ENCODE peak calls at places on chromosomes 13 and 19, in nine cellular contexts. One of them, this sample, is unnamed.

GRCh38 chr19:18543814-18544475 is 572 bp upstream of the FKBP8 start:
- DNase-seq in islet precursor cell: peak
- DNase-seq in effector memory CD4-positive, alpha-beta T cell: peak
- DNase-seq in amniotic stem cell: no peak
- DNase-seq in globus pallidus: no peak
- DNase-seq in AG09319: no peak
- DNase-seq in activated CD4-positive, alpha-beta T cell treated with anti-CD3 and anti-CD28 coated beads, Interleukin-2, amount 50 U/mL, for 24 hours: peak
- DNase-seq in body of pancreas: peak
- DNase-seq in BE2C: peak
- DNase-seq in this sample: peak

GRCh38 chr19:18846862-18847515 is 15.2 kb downstream of the UPF1 start:
- DNase-seq in islet precursor cell: peak
- DNase-seq in effector memory CD4-positive, alpha-beta T cell: peak
- DNase-seq in amniotic stem cell: peak
- DNase-seq in globus pallidus: peak
- DNase-seq in AG09319: peak
- DNase-seq in activated CD4-positive, alpha-beta T cell treated with anti-CD3 and anti-CD28 coated beads, Interleukin-2, amount 50 U/mL, for 24 hours: peak
- DNase-seq in body of pancreas: peak
- DNase-seq in BE2C: peak
- DNase-seq in this sample: no peak

GRCh38 chr13:24502567-24503375 is 9.8 kb downstream of the PARP4 start:
- DNase-seq in islet precursor cell: peak
- DNase-seq in effector memory CD4-positive, alpha-beta T cell: no peak
- DNase-seq in amniotic stem cell: peak
- DNase-seq in globus pallidus: peak
- DNase-seq in AG09319: no peak
- DNase-seq in activated CD4-positive, alpha-beta T cell treated with anti-CD3 and anti-CD28 coated beads, Interleukin-2, amount 50 U/mL, for 24 hours: no peak
- DNase-seq in body of pancreas: no peak
- DNase-seq in BE2C: no peak
- DNase-seq in this sample: no peak

GRCh38 chr19:6774821-6775707 is 2.6 kb downstream of the VAV1 start:
- DNase-seq in islet precursor cell: no peak
- DNase-seq in effector memory CD4-positive, alpha-beta T cell: no peak
- DNase-seq in amniotic stem cell: no peak
- DNase-seq in globus pallidus: no peak
- DNase-seq in AG09319: no peak
- DNase-seq in activated CD4-positive, alpha-beta T cell treated with anti-CD3 and anti-CD28 coated beads, Interleukin-2, amount 50 U/mL, for 24 hours: no peak
- DNase-seq in body of pancreas: no peak
- DNase-seq in BE2C: no peak
- DNase-seq in this sample: no peak

GRCh38 chr13:43058318-43058674 is 34.9 kb downstream of the DNAJC15 start:
- DNase-seq in islet precursor cell: peak
- DNase-seq in effector memory CD4-positive, alpha-beta T cell: no peak
- DNase-seq in amniotic stem cell: no peak
- DNase-seq in globus pallidus: no peak
- DNase-seq in AG09319: peak
- DNase-seq in activated CD4-positive, alpha-beta T cell treated with anti-CD3 and anti-CD28 coated beads, Interleukin-2, amount 50 U/mL, for 24 hours: no peak
- DNase-seq in body of pancreas: no peak
- DNase-seq in BE2C: peak
- DNase-seq in this sample: no peak

GRCh38 chr13:87999141-87999765 is 328.1 kb downstream of the SLITRK5 start:
- DNase-seq in islet precursor cell: peak
- DNase-seq in effector memory CD4-positive, alpha-beta T cell: no peak
- DNase-seq in amniotic stem cell: no peak
- DNase-seq in globus pallidus: no peak
- DNase-seq in AG09319: no peak
- DNase-seq in activated CD4-positive, alpha-beta T cell treated with anti-CD3 and anti-CD28 coated beads, Interleukin-2, amount 50 U/mL, for 24 hours: no peak
- DNase-seq in body of pancreas: no peak
- DNase-seq in BE2C: no peak
- DNase-seq in this sample: no peak

GRCh38 chr19:33206261-33207039 is 12.3 kb downstream of the LRP3 start:
- DNase-seq in islet precursor cell: no peak
- DNase-seq in effector memory CD4-positive, alpha-beta T cell: no peak
- DNase-seq in amniotic stem cell: no peak
- DNase-seq in globus pallidus: no peak
- DNase-seq in AG09319: no peak
- DNase-seq in activated CD4-positive, alpha-beta T cell treated with anti-CD3 and anti-CD28 coated beads, Interleukin-2, amount 50 U/mL, for 24 hours: no peak
- DNase-seq in body of pancreas: no peak
- DNase-seq in BE2C: no peak
- DNase-seq in this sample: no peak

GRCh38 chr13:33296793-33297425 is 11.4 kb upstream of the STARD13 start:
- DNase-seq in islet precursor cell: no peak
- DNase-seq in effector memory CD4-positive, alpha-beta T cell: no peak
- DNase-seq in amniotic stem cell: no peak
- DNase-seq in globus pallidus: no peak
- DNase-seq in AG09319: no peak
- DNase-seq in activated CD4-positive, alpha-beta T cell treated with anti-CD3 and anti-CD28 coated beads, Interleukin-2, amount 50 U/mL, for 24 hours: no peak
- DNase-seq in body of pancreas: no peak
- DNase-seq in BE2C: peak
- DNase-seq in this sample: no peak

GRCh38 chr19:35027009-35027408 is 3.3 kb upstream of the SCN1B start:
- DNase-seq in islet precursor cell: no peak
- DNase-seq in effector memory CD4-positive, alpha-beta T cell: no peak
- DNase-seq in amniotic stem cell: no peak
- DNase-seq in globus pallidus: no peak
- DNase-seq in AG09319: no peak
- DNase-seq in activated CD4-positive, alpha-beta T cell treated with anti-CD3 and anti-CD28 coated beads, Interleukin-2, amount 50 U/mL, for 24 hours: no peak
- DNase-seq in body of pancreas: no peak
- DNase-seq in BE2C: no peak
- DNase-seq in this sample: no peak

GRCh38 chr13:35744566-35745203 is 268.2 kb upstream of the MAB21L1 start:
- DNase-seq in islet precursor cell: no peak
- DNase-seq in effector memory CD4-positive, alpha-beta T cell: no peak
- DNase-seq in amniotic stem cell: no peak
- DNase-seq in globus pallidus: no peak
- DNase-seq in AG09319: no peak
- DNase-seq in activated CD4-positive, alpha-beta T cell treated with anti-CD3 and anti-CD28 coated beads, Interleukin-2, amount 50 U/mL, for 24 hours: no peak
- DNase-seq in body of pancreas: no peak
- DNase-seq in BE2C: peak
- DNase-seq in this sample: no peak

GRCh38 chr19:3721131-3721899 is 13.1 kb downstream of the TJP3 start:
- DNase-seq in islet precursor cell: peak
- DNase-seq in effector memory CD4-positive, alpha-beta T cell: peak
- DNase-seq in amniotic stem cell: peak
- DNase-seq in globus pallidus: no peak
- DNase-seq in AG09319: peak
- DNase-seq in activated CD4-positive, alpha-beta T cell treated with anti-CD3 and anti-CD28 coated beads, Interleukin-2, amount 50 U/mL, for 24 hours: peak
- DNase-seq in body of pancreas: peak
- DNase-seq in BE2C: peak
- DNase-seq in this sample: no peak

GRCh38 chr13:20294497-20294896 is 62.4 kb upstream of the GJB6 start:
- DNase-seq in islet precursor cell: no peak
- DNase-seq in effector memory CD4-positive, alpha-beta T cell: no peak
- DNase-seq in amniotic stem cell: no peak
- DNase-seq in globus pallidus: no peak
- DNase-seq in AG09319: no peak
- DNase-seq in activated CD4-positive, alpha-beta T cell treated with anti-CD3 and anti-CD28 coated beads, Interleukin-2, amount 50 U/mL, for 24 hours: no peak
- DNase-seq in body of pancreas: no peak
- DNase-seq in BE2C: no peak
- DNase-seq in this sample: no peak

GRCh38 chr19:41299046-41299754 is 10.8 kb upstream of the CCDC97 start:
- DNase-seq in islet precursor cell: no peak
- DNase-seq in effector memory CD4-positive, alpha-beta T cell: no peak
- DNase-seq in amniotic stem cell: no peak
- DNase-seq in globus pallidus: no peak
- DNase-seq in AG09319: no peak
- DNase-seq in activated CD4-positive, alpha-beta T cell treated with anti-CD3 and anti-CD28 coated beads, Interleukin-2, amount 50 U/mL, for 24 hours: no peak
- DNase-seq in body of pancreas: no peak
- DNase-seq in BE2C: no peak
- DNase-seq in this sample: no peak

GRCh38 chr19:2032296-2032941 is 16.9 kb upstream of the BTBD2 start:
- DNase-seq in islet precursor cell: peak
- DNase-seq in effector memory CD4-positive, alpha-beta T cell: no peak
- DNase-seq in amniotic stem cell: peak
- DNase-seq in globus pallidus: peak
- DNase-seq in AG09319: peak
- DNase-seq in activated CD4-positive, alpha-beta T cell treated with anti-CD3 and anti-CD28 coated beads, Interleukin-2, amount 50 U/mL, for 24 hours: no peak
- DNase-seq in body of pancreas: peak
- DNase-seq in BE2C: peak
- DNase-seq in this sample: no peak

GRCh38 chr19:45872095-45872919 is 8.2 kb downstream of the FOXA3 start:
- DNase-seq in islet precursor cell: peak
- DNase-seq in effector memory CD4-positive, alpha-beta T cell: no peak
- DNase-seq in amniotic stem cell: no peak
- DNase-seq in globus pallidus: no peak
- DNase-seq in AG09319: no peak
- DNase-seq in activated CD4-positive, alpha-beta T cell treated with anti-CD3 and anti-CD28 coated beads, Interleukin-2, amount 50 U/mL, for 24 hours: no peak
- DNase-seq in body of pancreas: no peak
- DNase-seq in BE2C: no peak
- DNase-seq in this sample: no peak

GRCh38 chr13:91623151-91623550 is 224.7 kb downstream of the GPC5 start:
- DNase-seq in islet precursor cell: no peak
- DNase-seq in effector memory CD4-positive, alpha-beta T cell: no peak
- DNase-seq in amniotic stem cell: no peak
- DNase-seq in globus pallidus: no peak
- DNase-seq in AG09319: no peak
- DNase-seq in activated CD4-positive, alpha-beta T cell treated with anti-CD3 and anti-CD28 coated beads, Interleukin-2, amount 50 U/mL, for 24 hours: no peak
- DNase-seq in body of pancreas: no peak
- DNase-seq in BE2C: no peak
- DNase-seq in this sample: no peak

GRCh38 chr13:76812971-76813691 is 73.1 kb downstream of the KCTD12 start:
- DNase-seq in islet precursor cell: no peak
- DNase-seq in effector memory CD4-positive, alpha-beta T cell: no peak
- DNase-seq in amniotic stem cell: no peak
- DNase-seq in globus pallidus: no peak
- DNase-seq in AG09319: no peak
- DNase-seq in activated CD4-positive, alpha-beta T cell treated with anti-CD3 and anti-CD28 coated beads, Interleukin-2, amount 50 U/mL, for 24 hours: no peak
- DNase-seq in body of pancreas: no peak
- DNase-seq in BE2C: no peak
- DNase-seq in this sample: no peak